ENCODE peak calls at places on chromosomes 13 and 19, in eight cellular contexts. J is astrocyte; C is A673; Z is Peyer's patch; R is CD8-positive, alpha-beta T cell; F is PC-9; Y is lung; L is pancreas. K is an unnamed sample.

GRCh38 chr19:15701757-15702589 is 25.9 kb upstream of the OR10H2 start:
- DNase-seq in Y (no peak), J (no peak), F (peak; percentile 66), C (no peak), L (no peak), R (no peak), Z (peak; percentile 72), K (peak; percentile 39)

GRCh38 chr19:50276370-50277063 is 52.7 kb downstream of the KCNC3 start:
- DNase-seq in Y (no peak), Z (no peak), L (no peak), J (no peak), R (no peak), F (no peak), C (no peak), K (no peak)

GRCh38 chr13:85406269-85406975 is 392.8 kb downstream of the SLITRK6 start:
- DNase-seq in L (no peak), F (no peak), Z (no peak), J (no peak), R (no peak), C (no peak), Y (no peak), K (no peak)

GRCh38 chr13:108777421-108778420 is 148.3 kb downstream of the MYO16 start:
- DNase-seq in C (peak; percentile 81), F (no peak), J (no peak), Z (no peak), R (no peak), L (no peak), Y (no peak), K (no peak)

GRCh38 chr19:47719047-47719885 is 6.0 kb downstream of the EHD2 start:
- DNase-seq in L (peak; percentile 89), R (no peak), Z (peak; percentile 83), J (peak; percentile 96), F (no peak), C (peak; percentile 30), Y (peak; percentile 75), K (peak; percentile 94)

GRCh38 chr13:100767192-100767591 is 92.6 kb upstream of the TMTC4 start:
- DNase-seq in Z (no peak), Y (no peak), J (no peak), R (no peak), L (no peak), F (no peak), C (no peak), K (no peak)

GRCh38 chr13:52760078-52760477 is 20.5 kb upstream of the CNMD start:
- DNase-seq in R (no peak), F (no peak), Y (no peak), L (no peak), J (no peak), Z (no peak), C (no peak), K (no peak)

GRCh38 chr13:59715591-59715990 is 448.1 kb downstream of the DIAPH3 start:
- DNase-seq in Z (no peak), C (no peak), L (no peak), F (no peak), J (no peak), R (no peak), Y (no peak), K (no peak)

GRCh38 chr13:98549006-98549727 is 27.7 kb downstream of the STK24 start:
- DNase-seq in C (no peak), L (no peak), J (peak; percentile 89), Y (no peak), F (no peak), Z (peak; percentile 32), R (no peak), K (peak; percentile 80)

GRCh38 chr13:111275995-111276618 is 44.3 kb upstream of the TEX29 start:
- DNase-seq in Z (no peak), Y (no peak), C (no peak), F (no peak), L (no peak), J (no peak), R (no peak), K (no peak)

GRCh38 chr19:33085570-33086128 is 4.7 kb downstream of the GPATCH1 start:
- DNase-seq in J (no peak), L (no peak), C (no peak), Z (no peak), F (no peak), R (no peak), Y (no peak), K (no peak)

GRCh38 chr13:96993660-96994029 is 631 bp downstream of the OXGR1 start:
- DNase-seq in C (no peak), R (no peak), F (no peak), L (no peak), J (no peak), Y (no peak), Z (no peak), K (peak; percentile 25)

GRCh38 chr13:78657699-78658629 is 991 bp downstream of the OBI1 start:
- DNase-seq in C (peak; percentile 18), J (no peak), L (no peak), Z (no peak), Y (no peak), F (no peak), R (no peak), K (peak; percentile 44)

GRCh38 chr19:33290082-33290815 is 12.1 kb downstream of the CEBPA start:
- DNase-seq in R (no peak), L (peak; percentile 43), Z (no peak), F (no peak), C (no peak), Y (no peak), J (no peak), K (peak; percentile 61)

GRCh38 chr19:41698746-41699230 is 9.6 kb upstream of the CEACAM5 start:
- DNase-seq in C (peak; percentile 51), L (no peak), F (no peak), Z (peak; percentile 33), J (no peak), R (no peak), Y (no peak), K (no peak)

GRCh38 chr13:77300176-77301141 is 26.4 kb downstream of the MYCBP2 start:
- DNase-seq in C (no peak), L (no peak), F (no peak), Y (no peak), R (no peak), Z (peak; percentile 42), J (peak; percentile 68), K (peak; percentile 63)

GRCh38 chr19:29277107-29277506 is 64.2 kb upstream of the UQCRFS1 start:
- DNase-seq in Y (no peak), F (no peak), L (no peak), Z (peak; percentile 59), C (no peak), J (no peak), R (peak; percentile 52), K (no peak)

GRCh38 chr19:21604351-21604926 is 99.0 kb downstream of the ZNF429 start:
- DNase-seq in C (no peak), Z (no peak), L (no peak), Y (no peak), F (peak; percentile 7), J (peak; percentile 23), R (no peak), K (peak; percentile 17)

GRCh38 chr19:23203841-23204344 is 46.3 kb downstream of the ZNF724 start:
- DNase-seq in C (no peak), F (no peak), L (no peak), R (no peak), J (no peak), Z (no peak), Y (no peak), K (no peak)

GRCh38 chr13:49494645-49495044 is 1.1 kb upstream of the PHF11 start:
- DNase-seq in R (no peak), F (no peak), C (no peak), Y (no peak), L (no peak), Z (no peak), J (no peak), K (no peak)

GRCh38 chr13:23673354-23673753 is 103.1 kb downstream of the TNFRSF19 start:
- DNase-seq in J (peak; percentile 99), C (no peak), R (no peak), F (no peak), Z (no peak), Y (peak; percentile 36), L (no peak), K (peak; percentile 89)

DNA sequence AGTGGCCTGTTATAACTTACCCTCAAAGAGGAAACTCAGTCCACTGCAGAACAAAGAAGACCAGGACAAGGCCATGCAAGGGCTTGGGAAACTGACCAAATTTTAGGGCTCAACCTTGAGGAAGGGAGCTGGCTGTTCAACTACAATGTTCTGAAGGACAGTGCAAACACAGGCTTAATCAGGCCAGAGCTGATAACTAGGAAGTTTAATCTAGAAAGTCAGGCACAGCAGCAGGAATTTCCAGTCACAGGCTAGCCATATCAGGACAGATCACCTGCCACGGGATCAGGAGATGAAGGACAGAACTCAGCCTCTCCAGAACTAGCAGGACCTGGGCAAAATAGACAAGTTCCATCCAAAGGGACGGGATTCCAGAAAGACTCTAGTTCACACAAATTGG is 89.4 kb downstream of the ENOX1 start:
- DNase-seq in C (no peak), F (no peak), L (no peak), R (no peak), J (no peak), Y (no peak), Z (no peak), K (no peak)
- H3K27me3 ChIP-seq in C (no peaks in the 10 kb centered on the region), F (no peaks in the 10 kb centered on the region), L (no peaks in the 10 kb centered on the region), R (no peaks in the 10 kb centered on the region), J (no peaks in the 10 kb centered on the region), Y (no peaks in the 10 kb centered on the region), Z (no peaks in the 10 kb centered on the region), K (no peaks in the 10 kb centered on the region)

GRCh38 chr13:37481858-37482227 is 116.7 kb downstream of the POSTN start:
- DNase-seq in L (no peak), R (no peak), F (no peak), J (no peak), Z (no peak), Y (no peak), C (no peak), K (no peak)
- TF ChIP-seq CTCF in L (no peak), R (no peak), F (no peak), J (no peak), Z (no peak), Y (no peak), C (no peak), K (no peak)

DNA sequence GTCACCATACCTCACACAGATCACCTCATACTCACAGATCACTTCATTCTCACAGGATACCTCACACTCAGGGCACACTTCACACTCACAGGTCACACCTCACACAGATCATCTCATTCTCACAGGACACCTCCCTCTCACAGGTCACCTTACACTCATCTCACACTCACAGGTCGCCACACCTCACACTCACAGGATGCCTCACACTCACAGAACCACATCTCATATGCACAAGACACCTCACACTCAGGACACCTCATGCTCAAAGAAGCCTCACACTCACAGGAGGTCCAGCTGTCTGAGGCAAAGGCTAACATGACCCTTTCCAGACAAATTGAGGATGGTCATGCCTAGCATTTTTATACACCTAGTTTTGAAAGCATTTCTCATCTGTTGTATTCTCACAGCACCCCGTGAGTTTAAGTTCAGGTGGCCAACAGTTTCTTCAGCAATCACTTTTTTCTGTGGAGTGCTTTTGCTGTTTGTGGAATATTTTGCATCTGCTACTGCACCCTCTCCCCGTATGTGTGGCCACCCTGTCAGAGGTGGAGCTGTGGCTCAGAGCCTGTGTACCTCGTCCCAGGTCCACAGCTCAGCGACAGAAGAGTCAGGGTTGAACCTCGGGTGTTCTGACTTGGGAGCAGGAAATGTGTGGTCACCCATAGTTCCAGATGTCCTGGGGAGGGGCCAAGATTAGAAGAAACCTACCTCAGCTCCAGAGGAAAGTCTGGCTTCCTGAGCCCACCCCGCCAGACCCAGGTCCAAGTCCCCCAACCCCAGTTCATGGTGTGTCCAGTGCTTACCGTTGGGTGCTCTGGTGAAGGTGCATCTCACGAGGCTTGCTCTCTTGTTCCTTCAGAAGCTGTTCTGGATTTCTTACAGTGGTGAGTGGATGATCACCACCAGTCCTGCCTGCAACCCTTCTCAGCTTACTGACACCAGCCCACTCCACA is 7.6 kb downstream of the F7 start:
- DNase-seq in C (no peak), F (no peak), L (no peak), Z (peak; percentile 30), R (no peak), Y (no peak), J (no peak), K (no peak)
- H3K4me3 ChIP-seq in C (no peak overlapping the region), F (no peak overlapping the region), L (no peak overlapping the region), Z (no peak overlapping the region), R (no peak overlapping the region), Y (no peak overlapping the region), J (no peak overlapping the region), K (no peak overlapping the region)

GRCh38 chr19:3360494-3361383 is 5.6 kb upstream of the NFIC start:
- DNase-seq in Z (peak; percentile 83), R (peak; percentile 81), J (no peak), C (peak; percentile 75), F (no peak), Y (no peak), L (peak; percentile 91), K (no peak)
- H3K27me3 ChIP-seq in Z (no peaks in the 10 kb centered on the region), R (no peaks in the 10 kb centered on the region), J (no peaks in the 10 kb centered on the region), C (no peaks in the 10 kb centered on the region), F (no peaks in the 10 kb centered on the region), Y (no peaks in the 10 kb centered on the region), L (no peaks in the 10 kb centered on the region), K (peaks cover 2% of the 10 kb centered on the region)

K was measured in bronchial epithelial cell.